ENCODE peak calls at places on chromosomes 6 and 20, in ten cellular contexts. Z, G, O, J, V, B, H, U, C and I are unnamed samples.

GRCh38 chr6:14476793-14477531 is 359.4 kb downstream of the CD83 start:
- DNase-seq in G (peak; percentile 92), J (no peak), O (peak; percentile 95), U (peak; percentile 40), H (no peak), B (no peak), V (peak; percentile 47), Z (peak; percentile 87), C (no peak), I (no peak)

GRCh38 chr6:164085552-164086325 is 671.2 kb downstream of the QKI start:
- DNase-seq in Z (peak; percentile 94), U (peak; percentile 82), H (peak; percentile 12), J (no peak), V (peak; percentile 81), O (no peak), C (no peak), G (no peak), B (no peak), I (no peak)

GRCh38 chr20:6122873-6123649 is at the start of gene FERMT1:
- DNase-seq in V (peak; percentile 83), Z (peak; percentile 73), U (peak; percentile 50), B (peak; percentile 74), G (peak; percentile 34), O (peak; percentile 22), C (no peak), J (peak; percentile 28), H (peak; percentile 33), I (peak; percentile 73)

GRCh38 chr6:111646942-111647341 is 41.3 kb upstream of the TRAF3IP2 start:
- DNase-seq in C (no peak), G (no peak), B (no peak), H (peak; percentile 76), V (peak; percentile 58), Z (peak; percentile 83), J (no peak), U (peak; percentile 77), O (no peak), I (no peak)

GRCh38 chr6:145630598-145630997 is 104.7 kb downstream of the EPM2A start:
- DNase-seq in G (no peak), J (no peak), C (no peak), V (no peak), Z (no peak), O (no peak), U (no peak), H (no peak), B (no peak), I (no peak)

GRCh38 chr6:158003910-158004695 is 22.4 kb downstream of the SYNJ2 start:
- DNase-seq in O (peak; percentile 90), H (no peak), C (no peak), B (no peak), U (no peak), Z (no peak), V (no peak), J (no peak), G (no peak), I (no peak)

GRCh38 chr20:21936720-21937380 is 231.4 kb downstream of the PAX1 start:
- DNase-seq in U (no peak), C (no peak), O (no peak), J (no peak), G (no peak), V (no peak), H (no peak), Z (no peak), B (no peak), I (no peak)

GRCh38 chr6:141788096-141788495 is 344.6 kb upstream of the GJE1 start:
- DNase-seq in O (no peak), U (no peak), H (no peak), G (no peak), B (no peak), C (no peak), V (no peak), J (no peak), Z (no peak), I (no peak)

GRCh38 chr20:57056651-57057050 is 209.8 kb downstream of the BMP7 start:
- DNase-seq in J (no peak), G (no peak), C (no peak), B (no peak), H (no peak), V (no peak), U (no peak), O (no peak), Z (no peak), I (no peak)

GRCh38 chr20:25195962-25196700 is 619 bp downstream of the ENTPD6 start:
- DNase-seq in J (peak; percentile 38), C (peak; percentile 24), Z (peak; percentile 19), H (no peak), O (peak; percentile 46), V (no peak), U (no peak), G (no peak), B (no peak), I (peak; percentile 53)

GRCh38 chr6:119511024-119511423 is 161.5 kb upstream of the MAN1A1 start:
- DNase-seq in O (no peak), H (no peak), G (no peak), C (no peak), U (no peak), J (no peak), V (no peak), Z (no peak), B (no peak), I (no peak)

GRCh38 chr6:43855247-43855646 is 85.2 kb downstream of the VEGFA start:
- DNase-seq in Z (no peak), J (no peak), C (no peak), O (no peak), U (no peak), G (no peak), V (no peak), B (no peak), H (no peak), I (no peak)

GRCh38 chr6:134539865-134540323 is 222.0 kb upstream of the SGK1 start:
- DNase-seq in O (peak; percentile 81), H (no peak), G (no peak), V (no peak), U (no peak), C (no peak), Z (peak; percentile 75), B (no peak), J (no peak), I (no peak)

GRCh38 chr6:87628881-87629280 is 38.9 kb downstream of the ORC3 start:
- DNase-seq in Z (peak; percentile 52), G (no peak), H (no peak), C (no peak), U (no peak), O (no peak), B (no peak), V (peak; percentile 62), J (no peak), I (no peak)

GRCh38 chr6:39048481-39049399 is at the start of gene GLP1R:
- DNase-seq in B (peak; percentile 5), C (no peak), H (no peak), U (no peak), G (no peak), V (no peak), Z (no peak), J (no peak), O (no peak), I (peak; percentile 36)

GRCh38 chr6:161586866-161587265 is 313.0 kb upstream of the AGPAT4 start:
- DNase-seq in B (no peak), G (no peak), H (no peak), C (no peak), Z (no peak), O (no peak), U (no peak), J (no peak), V (no peak), I (no peak)

GRCh38 chr20:37209661-37210314 is 30.4 kb upstream of the MROH8 start:
- DNase-seq in B (no peak), C (no peak), Z (no peak), G (no peak), H (no peak), V (no peak), O (no peak), U (no peak), J (no peak), I (no peak)

GRCh38 chr6:82955841-82956240 is 109.8 kb downstream of the UBE3D start:
- DNase-seq in V (peak; percentile 31), U (no peak), B (no peak), J (no peak), O (no peak), G (no peak), H (peak; percentile 40), C (no peak), Z (peak; percentile 35), I (no peak)

GRCh38 chr6:109083657-109084056 is 11.0 kb downstream of the SESN1 start:
- DNase-seq in Z (no peak), J (no peak), B (no peak), H (no peak), G (no peak), C (no peak), V (peak; percentile 72), U (no peak), O (no peak), I (no peak)

GRCh38 chr20:64035066-64035932 is 683 bp upstream of the C20orf204 start:
- DNase-seq in H (no peak), G (no peak), V (no peak), Z (no peak), C (no peak), B (no peak), U (no peak), J (peak; percentile 45), O (no peak), I (peak; percentile 68)

GRCh38 chr20:63290677-63291472 is 2.1 kb upstream of the COL20A1 start:
- DNase-seq in U (peak; percentile 41), B (no peak), J (peak; percentile 75), Z (peak; percentile 30), O (peak; percentile 50), G (no peak), H (no peak), C (peak; percentile 38), V (no peak), I (peak; percentile 85)

GRCh38 chr6:35624341-35625070 is 64.2 kb downstream of the FKBP5 start:
- DNase-seq in O (no peak), C (no peak), Z (peak; percentile 34), G (no peak), H (no peak), B (no peak), J (no peak), V (peak; percentile 31), U (no peak), I (no peak)

GRCh38 chr6:31471711-31472110 is 26.2 kb upstream of the MICB start:
- DNase-seq in Z (no peak), C (no peak), U (no peak), O (no peak), B (no peak), V (no peak), H (no peak), G (no peak), J (no peak), I (no peak)

GRCh38 chr20:667351-668034 is 8.1 kb downstream of the SCRT2 start:
- DNase-seq in C (peak; percentile 43), Z (peak; percentile 45), J (peak; percentile 74), H (no peak), V (peak; percentile 29), U (peak; percentile 72), O (peak; percentile 79), G (no peak), B (no peak), I (peak; percentile 83)